ENCODE peak calls at places on chromosomes 4 and X, in five cellular contexts. T, X, P, D and Y are unnamed samples.

GRCh38 chr4:33696066-33696465 is 2548.2 kb downstream of the ARAP2 start:
- DNase-seq in T (no peak), X (no peak), P (no peak), D (no peak), Y (peak)

GRCh38 chrX:53882331-53882730 is 161.9 kb downstream of the PHF8 start:
- DNase-seq in T (no peak), X (peak), P (no peak), D (peak), Y (peak)

GRCh38 chrX:71976753-71977152 is 66.1 kb downstream of the NHSL2 start:
- DNase-seq in T (no peak), X (no peak), P (no peak), D (no peak), Y (no peak)

GRCh38 chrX:85243155-85243554 is 424 bp downstream of the SATL1 start:
- DNase-seq in T (no peak), X (no peak), P (no peak), D (no peak), Y (no peak)

GRCh38 chr4:161320377-161320776 is 843.4 kb downstream of the FSTL5 start:
- DNase-seq in T (no peak), X (peak), P (no peak), D (no peak), Y (peak)

GRCh38 chr4:101199507-101200285 is 147.6 kb downstream of the PPP3CA start:
- DNase-seq in T (no peak), X (peak), P (no peak), D (no peak), Y (peak)

GRCh38 chrX:111008126-111008525 is 87.9 kb upstream of the PAK3 start:
- DNase-seq in T (no peak), X (no peak), P (no peak), D (no peak), Y (no peak)

GRCh38 chr4:39713691-39714090 is 15.8 kb downstream of the UBE2K start:
- DNase-seq in T (no peak), X (no peak), P (no peak), D (no peak), Y (peak)

GRCh38 chr4:10006236-10006603 is 15.1 kb downstream of the SLC2A9 start:
- DNase-seq in T (no peak), X (no peak), P (no peak), D (peak), Y (peak)

GRCh38 chr4:6917445-6918241 is 8.0 kb downstream of the TBC1D14 start:
- DNase-seq in T (peak), X (no peak), P (peak), D (peak), Y (peak)

GRCh38 chr4:66048861-66049260 is 378.6 kb upstream of the EPHA5 start:
- DNase-seq in T (no peak), X (no peak), P (no peak), D (no peak), Y (no peak)

GRCh38 chr4:89249716-89250361 is 57.8 kb downstream of the GPRIN3 start:
- DNase-seq in T (no peak), X (no peak), P (no peak), D (no peak), Y (no peak)

GRCh38 chr4:112130903-112131302 is 14.4 kb upstream of the FAM241A start:
- DNase-seq in T (no peak), X (peak), P (no peak), D (no peak), Y (no peak)

GRCh38 chrX:134782796-134783195 is 124.5 kb upstream of the PLAC1 start:
- DNase-seq in T (no peak), X (peak), P (no peak), D (no peak), Y (peak)

GRCh38 chr4:3871881-3872833 is 106.0 kb downstream of the ADRA2C start:
- DNase-seq in T (no peak), X (no peak), P (no peak), D (peak), Y (no peak)

GRCh38 chr4:20254517-20255250 is 3.0 kb downstream of the SLIT2 start:
- DNase-seq in T (peak), X (peak), P (peak), D (no peak), Y (peak)

GRCh38 chr4:20251796-20252655 is at the start of gene SLIT2:
- DNase-seq in T (peak), X (peak), P (peak), D (peak), Y (peak)

GRCh38 chr4:20252656-20253271 is 1.1 kb downstream of the SLIT2 start:
- DNase-seq in T (peak), X (peak), P (peak), D (no peak), Y (peak)

GRCh38 chr4:20253799-20254409 is 2.2 kb downstream of the SLIT2 start:
- DNase-seq in T (peak), X (peak), P (peak), D (no peak), Y (peak)

DNA sequence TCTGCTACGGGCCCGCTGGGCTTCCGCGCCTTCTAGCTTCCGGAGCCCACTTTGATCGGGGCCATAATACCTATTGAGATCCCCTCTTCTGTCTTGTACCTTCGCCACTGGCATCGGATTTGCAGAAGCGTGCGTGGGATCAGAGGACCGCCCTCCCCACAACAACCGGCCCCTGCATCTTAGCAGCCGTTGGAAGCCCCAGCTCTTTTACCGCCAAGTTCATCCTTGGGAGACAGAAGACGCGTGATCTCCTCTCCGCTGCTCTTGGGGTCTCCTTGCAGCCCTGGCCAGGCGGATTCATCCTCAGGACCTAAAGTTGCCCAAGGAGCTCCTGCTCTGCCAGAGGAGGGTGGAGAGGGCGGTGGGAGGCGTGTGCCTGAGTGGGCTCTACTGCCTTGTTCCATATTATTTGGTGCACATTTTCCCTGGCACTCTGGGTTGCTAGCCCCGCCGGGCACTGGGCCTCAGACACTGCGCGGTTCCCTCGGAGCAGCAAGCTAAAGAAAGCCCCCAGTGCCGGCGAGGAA is 1.6 kb downstream of the SLIT2 start:
- DNase-seq in T (peak), X (peak), P (peak), D (no peak), Y (peak)
- H3K4me3 ChIP-seq in T (peak), X (peak), P (peak), D (peak), Y (peak)

GRCh38 chr4:2797188-2797544 is 4.3 kb downstream of the SH3BP2 start:
- DNase-seq in T (no peak), X (no peak), P (no peak), D (peak), Y (no peak)
- TF ChIP-seq CTCF in T (no peak), X (no peak), P (no peak), D (no peak), Y (no peak)

DNA sequence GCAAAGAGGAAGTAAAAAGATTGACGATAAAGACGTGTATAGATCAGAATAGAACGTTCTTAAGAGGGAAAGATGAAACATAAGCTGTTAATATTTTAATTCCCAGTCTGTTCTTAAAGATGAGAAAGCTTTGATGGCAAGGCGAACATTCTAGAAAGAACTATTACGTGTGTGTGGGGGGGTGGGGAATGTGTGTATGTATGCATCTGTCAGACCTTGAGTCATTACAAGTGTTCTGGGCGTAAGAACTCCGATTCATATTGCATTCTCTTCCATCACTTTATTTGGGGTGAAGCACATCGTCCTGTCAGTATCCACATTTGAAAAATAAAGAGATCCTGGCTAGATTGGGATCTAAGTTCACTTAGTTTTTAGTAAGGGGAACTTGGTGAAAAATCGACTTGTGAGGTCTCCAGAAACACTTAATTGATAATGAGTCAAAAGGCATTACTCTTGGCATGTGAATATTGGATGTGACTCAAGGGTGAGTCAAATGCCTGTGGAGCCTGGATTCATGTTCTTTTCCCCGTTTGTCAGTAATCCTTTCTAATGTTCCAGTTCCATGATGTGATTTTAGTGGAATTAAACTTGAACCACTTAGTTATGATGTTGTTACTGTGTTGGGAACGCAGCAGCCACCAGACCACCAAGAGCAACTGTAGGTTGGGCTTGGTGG is 3.1 kb downstream of the SMS start:
- DNase-seq in T (no peak), X (no peak), P (no peak), D (no peak), Y (peak)
- H3K4me3 ChIP-seq in T (no peak), X (no peak), P (no peak), D (no peak), Y (no peak)

GRCh38 chr4:48189731-48190130 is 55.7 kb upstream of the TXK start:
- DNase-seq in T (no peak), X (no peak), P (no peak), D (no peak), Y (no peak)
- TF ChIP-seq CTCF in T (no peak), X (no peak), P (no peak), D (no peak), Y (no peak)

DNA sequence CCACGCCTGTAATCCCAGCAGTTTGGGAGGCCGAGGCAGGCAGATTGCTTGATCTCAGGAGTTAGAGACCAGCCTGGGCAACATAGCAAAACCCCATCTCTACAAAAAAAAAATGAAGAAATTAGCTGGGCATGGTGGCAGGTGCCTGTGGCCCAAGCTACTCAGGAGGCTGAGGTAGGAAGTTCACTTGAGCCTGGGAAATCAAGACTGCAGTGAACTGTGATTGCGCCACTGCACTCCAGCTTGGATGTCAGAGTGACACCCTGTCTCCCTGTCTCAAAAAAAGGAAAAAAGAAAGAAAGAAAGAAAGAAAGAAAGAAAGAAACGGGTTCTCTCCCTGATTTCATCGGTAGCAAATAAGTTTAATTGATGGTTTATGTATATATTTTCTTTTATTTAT is 64.6 kb upstream of the ESX1 start:
- DNase-seq in T (no peak), X (no peak), P (no peak), D (no peak), Y (no peak)
- H3K4me3 ChIP-seq in T (no peak), X (no peak), P (no peak), D (no peak), Y (no peak)